ENCODE peak calls at places on chromosomes 11 and 22, in four cellular contexts. F is MM.1S, B is GM23338, R is trophoblast cell. E is an unnamed sample.

GRCh38 chr11:82906236-82906635 is 4.7 kb downstream of the DDIAS start:
- DNase-seq in F (peak; percentile 54), R (no peak), B (peak; percentile 74), E (no peak)

GRCh38 chr11:97722065-97722464 is 1298.7 kb upstream of the CNTN5 start:
- DNase-seq in B (no peak), R (no peak), F (no peak), E (no peak)

GRCh38 chr11:9385288-9385902 is 943 bp downstream of the IPO7 start:
- DNase-seq in F (peak; percentile 17), R (no peak), B (no peak), E (no peak)

GRCh38 chr22:32880906-32881596 is 79.5 kb downstream of the TIMP3 start:
- DNase-seq in B (no peak), R (no peak), F (no peak), E (no peak)

GRCh38 chr11:98630736-98631135 is 390.0 kb upstream of the CNTN5 start:
- DNase-seq in F (no peak), R (no peak), B (peak; percentile 9), E (no peak)

GRCh38 chr11:65047581-65048422 is 6.8 kb downstream of the SAC3D1 start:
- DNase-seq in F (no peak), R (no peak), B (peak; percentile 58), E (no peak)

GRCh38 chr22:26462051-26462450 is 21.5 kb downstream of the HPS4 start:
- DNase-seq in B (no peak), R (no peak), F (no peak), E (no peak)

GRCh38 chr11:64870893-64871849 is 7.2 kb downstream of the EHD1 start:
- DNase-seq in R (peak; percentile 42), F (no peak), B (no peak), E (no peak)

GRCh38 chr11:77175021-77175842 is 47.2 kb downstream of the MYO7A start:
- DNase-seq in F (no peak), B (no peak), R (no peak), E (no peak)

GRCh38 chr11:100338144-100338840 is 348.8 kb upstream of the ARHGAP42 start:
- DNase-seq in B (no peak), R (no peak), F (no peak), E (no peak)

GRCh38 chr11:115561116-115561515 is 56.9 kb upstream of the CADM1 start:
- DNase-seq in B (no peak), F (no peak), R (no peak), E (no peak)

GRCh38 chr11:6900327-6900999 is 8.2 kb upstream of the OR2D2 start:
- DNase-seq in B (peak; percentile 11), R (no peak), F (peak; percentile 18), E (no peak)

GRCh38 chr11:12893787-12894672 is 115.1 kb upstream of the RASSF10 start:
- DNase-seq in F (peak; percentile 56), B (peak; percentile 85), R (peak; percentile 76), E (no peak)

GRCh38 chr22:46417268-46417580 is 81.7 kb downstream of the TRMU start:
- DNase-seq in F (no peak), R (peak; percentile 20), B (no peak), E (no peak)

GRCh38 chr22:43128116-43128515 is 15.1 kb downstream of the MCAT start:
- DNase-seq in R (no peak), B (no peak), F (no peak), E (no peak)

GRCh38 chr11:55503449-55503848 is 50.8 kb upstream of the OR4C15 start:
- DNase-seq in B (peak; percentile 1), F (no peak), R (no peak), E (no peak)

GRCh38 chr11:132430352-132431091 is 1060.1 kb downstream of the NTM start:
- DNase-seq in R (no peak), F (no peak), B (no peak), E (no peak)

GRCh38 chr22:45616432-45616831 is 55.2 kb upstream of the ATXN10 start:
- DNase-seq in R (no peak), B (no peak), F (no peak), E (no peak)

GRCh38 chr11:2395211-2395730 is 5.3 kb upstream of the TSSC4 start:
- DNase-seq in F (no peak), B (no peak), R (no peak), E (no peak)

GRCh38 chr11:124380585-124380984 is 3.7 kb downstream of the OR8B2 start:
- DNase-seq in B (no peak), R (no peak), F (no peak), E (no peak)

GRCh38 chr11:76838422-76839068 is 22.2 kb upstream of the ACER3 start:
- DNase-seq in B (peak; percentile 82), R (no peak), F (no peak), E (no peak)

GRCh38 chr11:13183094-13183825 is 94.3 kb upstream of the BMAL1 start:
- DNase-seq in R (peak; percentile 74), F (peak; percentile 50), B (peak; percentile 43), E (no peak)

GRCh38 chr11:64989416-64989815 is 7.4 kb downstream of the BATF2 start:
- DNase-seq in R (no peak), F (no peak), B (no peak), E (no peak)

GRCh38 chr22:46057762-46058420 is 80.9 kb upstream of the WNT7B start:
- DNase-seq in B (no peak), R (no peak), F (peak; percentile 89), E (no peak)

GRCh38 chr22:24067587-24068376 is 56.7 kb downstream of the CABIN1 start:
- DNase-seq in R (no peak), B (no peak), F (no peak), E (no peak)

GRCh38 chr11:59679347-59679746 is 10.5 kb upstream of the PATL1 start:
- DNase-seq in R (no peak), B (no peak), F (no peak), E (no peak)

GRCh38 chr11:64619811-64620285 is 28.8 kb downstream of the SLC22A12 start:
- DNase-seq in B (peak; percentile 75), F (no peak), R (no peak), E (no peak)

GRCh38 chr22:29628982-29629381 is 25.5 kb downstream of the NF2 start:
- DNase-seq in R (no peak), F (no peak), B (no peak), E (no peak)

GRCh38 chr11:88051386-88051785 is 123.9 kb downstream of the RAB38 start:
- DNase-seq in R (no peak), F (no peak), B (no peak), E (no peak)

GRCh38 chr11:92886243-92886905 is 83.1 kb upstream of the MTNR1B start:
- DNase-seq in F (peak; percentile 65), R (peak; percentile 66), B (peak; percentile 79), E (no peak)

GRCh38 chr11:114121744-114122504 is 62.4 kb downstream of the ZBTB16 start:
- DNase-seq in R (no peak), B (no peak), F (no peak), E (no peak)
- H3K4me1 ChIP-seq in R (no peaks in the 10 kb centered on the region), B (no peaks in the 10 kb centered on the region), F (no peaks in the 10 kb centered on the region), E (peaks cover 68% of the 10 kb centered on the region)

DNA sequence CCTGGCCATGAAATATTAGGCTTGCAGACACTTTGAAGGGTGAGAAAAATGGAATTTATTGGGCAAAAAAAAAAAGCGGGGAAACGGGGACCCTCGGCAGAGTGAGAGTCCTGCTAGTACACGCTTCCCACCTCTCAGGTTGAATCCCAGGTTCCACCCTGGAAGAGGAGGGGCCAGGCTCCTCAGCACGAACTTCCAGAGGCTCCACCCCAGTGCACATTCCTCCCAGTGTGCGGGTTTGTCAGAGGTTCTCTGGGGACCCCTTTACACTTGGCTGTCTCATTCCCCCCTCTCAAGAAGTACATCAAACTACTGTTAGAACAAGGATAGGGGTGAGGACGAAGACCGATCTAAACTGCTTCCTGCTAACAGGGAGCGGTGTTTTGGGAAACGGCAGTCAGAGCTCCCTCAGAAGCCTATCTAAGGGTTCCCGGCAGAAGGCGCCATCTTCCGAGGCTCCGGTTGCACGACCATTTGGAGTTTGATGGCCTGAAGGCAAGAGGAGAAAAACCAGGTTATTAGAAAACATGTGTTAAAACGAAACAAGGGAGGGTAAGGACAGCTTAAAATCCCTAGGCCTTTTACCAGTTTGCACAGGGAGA is 27.5 kb downstream of the FOLR3 start:
- DNase-seq in B (peak; percentile 17), R (no peak), F (no peak), E (no peak)
- H3K4me3 ChIP-seq in B (no peak overlapping the region), R (no peak overlapping the region), F (no peak overlapping the region), E (no peak overlapping the region)

DNA sequence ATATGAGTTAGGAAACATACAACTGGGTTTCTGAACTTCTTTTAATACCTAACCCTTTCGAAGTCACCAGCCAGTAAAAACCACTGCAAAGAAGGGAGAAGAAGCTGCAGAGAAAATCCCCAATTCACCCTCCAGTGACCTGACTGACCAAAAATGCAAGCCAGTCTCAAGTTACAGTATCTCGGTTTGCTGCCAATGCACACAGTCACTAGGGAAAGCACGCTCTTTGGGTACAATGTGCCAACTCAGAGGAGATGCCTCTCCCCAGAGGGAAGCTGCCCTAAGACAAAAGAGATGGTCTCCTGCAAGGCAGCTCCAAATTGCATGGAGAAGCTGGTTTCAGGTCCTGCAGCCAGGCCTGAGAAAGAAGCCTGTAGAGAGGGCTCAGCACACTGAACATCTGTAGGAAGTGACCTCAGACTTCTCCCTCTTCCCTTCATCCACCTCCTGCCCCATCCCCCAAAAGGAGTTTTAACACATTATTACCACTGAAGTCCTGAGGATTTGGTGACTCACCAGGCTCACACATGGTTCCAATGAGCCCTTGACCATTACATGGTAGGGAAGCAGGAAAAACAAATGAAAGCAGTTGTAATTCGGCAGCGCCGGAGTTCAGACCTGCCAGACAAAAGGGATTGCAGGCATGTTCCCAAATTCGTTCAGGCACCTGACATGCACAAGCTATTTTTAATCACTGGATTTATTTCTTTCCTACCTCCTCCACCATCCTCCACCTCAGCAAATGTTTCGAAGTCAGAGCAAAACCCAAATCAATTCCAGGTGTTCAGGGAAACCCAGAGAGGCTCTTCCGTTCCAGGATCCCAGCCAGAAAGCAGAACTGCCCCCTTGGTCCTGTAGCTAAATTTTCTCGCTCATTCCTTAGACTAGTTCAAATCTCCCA is 90.1 kb downstream of the ETS1 start:
- DNase-seq in B (no peak), F (no peak), R (no peak), E (no peak)
- H3K4me1 ChIP-seq in B (peaks cover 32% of the 10 kb centered on the region), F (peaks cover 34% of the 10 kb centered on the region), R (peaks cover 24% of the 10 kb centered on the region), E (peaks cover 95% of the 10 kb centered on the region)

GRCh38 chr11:117437041-117437790 is 109.6 kb downstream of the CEP164 start:
- DNase-seq in B (no peak), F (no peak), R (no peak), E (no peak)

GRCh38 chr11:117431436-117431835 is 103.8 kb downstream of the CEP164 start:
- DNase-seq in B (no peak), F (no peak), R (no peak), E (no peak)

GRCh38 chr11:117435296-117435695 is 107.6 kb downstream of the CEP164 start:
- DNase-seq in R (no peak), B (no peak), F (peak; percentile 16), E (no peak)

GRCh38 chr11:117433717-117434116 is 106.1 kb downstream of the CEP164 start:
- DNase-seq in B (no peak), F (no peak), R (no peak), E (no peak)

DNA sequence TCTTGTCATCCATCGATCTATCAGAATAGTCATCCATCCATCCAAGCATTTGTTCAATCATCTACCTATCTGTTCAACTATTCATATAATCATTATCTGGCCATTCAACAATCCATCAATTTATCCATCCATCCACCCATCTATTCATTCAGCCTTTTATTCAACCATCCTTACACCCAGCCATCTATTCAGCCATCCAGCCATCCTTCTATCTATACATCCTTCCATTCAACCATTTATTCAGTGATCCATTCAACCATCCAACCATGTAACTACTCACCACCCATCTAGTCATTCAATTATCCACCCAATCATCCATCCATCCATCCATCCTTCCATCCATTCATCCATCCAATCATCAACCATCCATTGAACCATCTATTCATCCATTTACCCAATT is 106.8 kb downstream of the CEP164 start:
- DNase-seq in R (no peak), B (no peak), F (no peak), E (no peak)
- H3K4me3 ChIP-seq in R (no peak overlapping the region), B (no peak overlapping the region), F (no peak overlapping the region), E (no peak overlapping the region)

GRCh38 chr11:119509969-119510401 is 87.0 kb upstream of the THY1 start:
- DNase-seq in F (peak; percentile 18), B (no peak), R (peak; percentile 50), E (no peak)
- H3K4me1 ChIP-seq in F (no peaks in the 10 kb centered on the region), B (peaks cover 3% of the 10 kb centered on the region), R (no peaks in the 10 kb centered on the region), E (no peaks in the 10 kb centered on the region)

E was measured in thoracic aorta.